ENCODE peak calls at places on chromosomes 4 and X, in four cellular contexts. B is naive thymus-derived CD4-positive, alpha-beta T cell; C is body of pancreas; V is psoas muscle. R is an unnamed sample.

GRCh38 chr4:156974264-156974663 is 2.7 kb upstream of the PDGFC start:
- DNase-seq in C (no peak), V (no peak), B (no peak), R (no peak)

GRCh38 chr4:116055857-116056827 is 942.7 kb upstream of the NDST4 start:
- DNase-seq in C (no peak), B (no peak), V (no peak), R (no peak)

GRCh38 chrX:40177489-40177888 is 79.7 kb upstream of the BCOR start:
- DNase-seq in B (no peak), V (no peak), C (no peak), R (no peak)

GRCh38 chr4:8303081-8303480 is 33.5 kb downstream of the HTRA3 start:
- DNase-seq in V (no peak), B (no peak), C (no peak), R (no peak)

GRCh38 chr4:86482851-86483490 is 111.1 kb upstream of the PTPN13 start:
- DNase-seq in V (no peak), C (no peak), B (no peak), R (no peak)

GRCh38 chr4:146073517-146073916 is 102.0 kb upstream of the LSM6 start:
- DNase-seq in V (no peak), C (no peak), B (no peak), R (no peak)

GRCh38 chrX:12988797-12989196 is 13.9 kb downstream of the TMSB4X start:
- DNase-seq in V (no peak), C (peak; percentile 72), B (no peak), R (peak; percentile 63)

GRCh38 chr4:153684182-153685073 is at the start of gene TLR2:
- DNase-seq in C (peak; percentile 79), V (peak; percentile 61), B (peak; percentile 54), R (peak; percentile 85)

GRCh38 chr4:189600598-189601435 is 339.9 kb upstream of the FRG1 start:
- DNase-seq in C (no peak), V (no peak), B (no peak), R (no peak)

GRCh38 chr4:153651041-153651960 is 32.8 kb upstream of the TLR2 start:
- DNase-seq in B (peak; percentile 66), C (peak; percentile 20), V (peak; percentile 31), R (no peak)

GRCh38 chr4:135383889-135384288 is 1182.3 kb upstream of the PABPC4L start:
- DNase-seq in C (no peak), V (no peak), B (no peak), R (no peak)

GRCh38 chr4:120733968-120734367 is 188.6 kb downstream of the PRDM5 start:
- DNase-seq in B (no peak), V (no peak), C (no peak), R (no peak)

GRCh38 chr4:120731561-120731960 is 191.0 kb downstream of the PRDM5 start:
- DNase-seq in B (no peak), V (no peak), C (no peak), R (no peak)

GRCh38 chr4:120730777-120731320 is 191.7 kb downstream of the PRDM5 start:
- DNase-seq in C (no peak), V (no peak), B (no peak), R (no peak)

GRCh38 chr4:120736312-120736711 is 186.2 kb downstream of the PRDM5 start:
- DNase-seq in V (no peak), C (no peak), B (no peak), R (no peak)

GRCh38 chr4:120733054-120733453 is 189.5 kb downstream of the PRDM5 start:
- DNase-seq in B (no peak), V (no peak), C (no peak), R (no peak)
- H3K4me1 ChIP-seq in B (no peaks in the 10 kb centered on the region), V (no peaks in the 10 kb centered on the region), C (no peaks in the 10 kb centered on the region), R (no peaks in the 10 kb centered on the region)

DNA sequence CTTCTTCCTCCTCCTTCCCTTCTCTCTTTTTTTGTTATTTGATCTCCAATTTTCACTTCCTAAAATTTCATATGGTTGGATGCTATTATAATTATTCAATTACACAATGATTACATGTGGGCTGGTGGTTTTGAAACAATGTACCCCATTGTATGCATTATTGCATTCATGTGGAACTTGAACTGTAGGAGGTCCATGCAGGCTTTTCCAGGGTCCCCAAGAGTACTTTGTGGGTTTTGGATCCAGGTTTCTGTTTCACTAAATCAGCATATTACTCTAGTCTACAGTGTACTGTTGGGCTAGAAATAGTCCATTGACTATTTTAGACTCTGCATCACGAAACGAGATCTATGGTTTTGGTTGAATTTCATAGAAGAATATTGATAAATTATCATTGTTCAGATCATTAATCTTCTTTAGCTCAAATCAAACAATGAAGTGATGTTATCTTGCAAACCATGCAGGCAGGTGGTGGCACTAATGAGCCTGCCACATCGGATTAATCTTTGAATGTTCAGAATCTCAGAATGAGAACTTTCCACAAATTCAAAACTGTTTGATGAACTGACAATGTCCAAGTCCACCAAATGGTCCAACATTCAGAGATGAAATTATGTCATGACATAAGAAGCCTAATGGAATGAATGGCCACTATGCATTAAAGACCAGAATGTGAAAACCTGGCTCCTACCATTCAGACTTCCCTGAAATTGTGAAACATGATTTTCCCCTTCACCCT is 67.7 kb downstream of the SORBS2 start:
- DNase-seq in B (no peak), C (no peak), V (no peak), R (no peak)
- H3K4me1 ChIP-seq in B (no peaks in the 10 kb centered on the region), C (peaks cover 48% of the 10 kb centered on the region), V (no peaks in the 10 kb centered on the region), R (peaks cover 11% of the 10 kb centered on the region)

GRCh38 chr4:24559032-24559821 is 25.1 kb downstream of the DHX15 start:
- DNase-seq in V (no peak), B (no peak), C (no peak), R (no peak)
- H3K4me1 ChIP-seq in V (peaks cover 51% of the 10 kb centered on the region), B (peaks cover 13% of the 10 kb centered on the region), C (peaks cover 19% of the 10 kb centered on the region), R (peaks cover 78% of the 10 kb centered on the region)

GRCh38 chr4:66555301-66555700 is 885.0 kb upstream of the EPHA5 start:
- DNase-seq in V (no peak), B (no peak), C (no peak), R (no peak)

GRCh38 chr4:66562276-66562806 is 892.1 kb upstream of the EPHA5 start:
- DNase-seq in V (no peak), C (no peak), B (no peak), R (no peak)

GRCh38 chr4:66558651-66559050 is 888.4 kb upstream of the EPHA5 start:
- DNase-seq in C (no peak), V (no peak), B (no peak), R (no peak)

GRCh38 chr4:66554844-66555243 is 884.6 kb upstream of the EPHA5 start:
- DNase-seq in B (no peak), V (no peak), C (no peak), R (no peak)

GRCh38 chr4:66556651-66557278 is 886.5 kb upstream of the EPHA5 start:
- DNase-seq in V (no peak), B (no peak), C (no peak), R (no peak)
- H3K4me1 ChIP-seq in V (no peaks in the 10 kb centered on the region), B (no peaks in the 10 kb centered on the region), C (no peaks in the 10 kb centered on the region), R (no peaks in the 10 kb centered on the region)

GRCh38 chr4:113682730-113683129 is 78.8 kb downstream of the CAMK2D start:
- DNase-seq in V (no peak), B (no peak), C (no peak), R (no peak)
- H3K4me1 ChIP-seq in V (peaks cover 49% of the 10 kb centered on the region), B (peaks cover 33% of the 10 kb centered on the region), C (peaks cover 13% of the 10 kb centered on the region), R (peaks cover 14% of the 10 kb centered on the region)

GRCh38 chr4:6938237-6938636 is 28.6 kb downstream of the TBC1D14 start:
- DNase-seq in C (no peak), V (no peak), B (no peak), R (no peak)

GRCh38 chr4:6937201-6937600 is 27.6 kb downstream of the TBC1D14 start:
- DNase-seq in V (no peak), B (no peak), C (no peak), R (no peak)

GRCh38 chr4:6939761-6940743 is 30.4 kb downstream of the TBC1D14 start:
- DNase-seq in B (no peak), V (no peak), C (no peak), R (no peak)

GRCh38 chr4:6937748-6938147 is 28.1 kb downstream of the TBC1D14 start:
- DNase-seq in C (no peak), B (no peak), V (no peak), R (no peak)

GRCh38 chr4:6938758-6939201 is 29.2 kb downstream of the TBC1D14 start:
- DNase-seq in C (no peak), B (no peak), V (no peak), R (no peak)
- H3K4me1 ChIP-seq in C (peaks cover 3% of the 10 kb centered on the region), B (peaks cover 38% of the 10 kb centered on the region), V (peaks cover 15% of the 10 kb centered on the region), R (peaks cover 61% of the 10 kb centered on the region)

GRCh38 chr4:55127053-55127452 is 1.7 kb upstream of the KDR start:
- DNase-seq in C (no peak), B (no peak), V (no peak), R (no peak)
- H3K4me1 ChIP-seq in C (peaks cover 10% of the 10 kb centered on the region), B (no peaks in the 10 kb centered on the region), V (no peaks in the 10 kb centered on the region), R (peaks cover 18% of the 10 kb centered on the region)

GRCh38 chrX:129720741-129721140 is 18.0 kb upstream of the XPNPEP2 start:
- DNase-seq in V (no peak), C (no peak), B (no peak), R (no peak)
- H3K4me1 ChIP-seq in V (peaks cover 6% of the 10 kb centered on the region), C (no peaks in the 10 kb centered on the region), B (peaks cover 5% of the 10 kb centered on the region), R (no peaks in the 10 kb centered on the region)